ENCODE peak calls at places on chromosomes 11 and 22, in four cellular contexts. P, Q, D and R are unnamed samples.

GRCh38 chr22:37448521-37449150 is 21.4 kb upstream of the ELFN2 start:
- DNase-seq in P (no peak), Q (no peak), D (no peak), R (no peak)

GRCh38 chr11:10920875-10921274 is 63.0 kb upstream of the ZBED5 start:
- DNase-seq in P (no peak), Q (no peak), D (no peak), R (no peak)

GRCh38 chr11:81658722-81659121 is 1074.9 kb downstream of the FAM181B start:
- DNase-seq in P (no peak), Q (no peak), D (no peak), R (no peak)

GRCh38 chr11:66470015-66470414 is 3.3 kb downstream of the PELI3 start:
- DNase-seq in P (no peak), Q (no peak), D (no peak), R (no peak)

GRCh38 chr11:45280449-45280848 is 5.7 kb downstream of the SYT13 start:
- DNase-seq in P (no peak), Q (no peak), D (no peak), R (no peak)

GRCh38 chr22:22235564-22235963 is 9.0 kb upstream of the VPREB1 start:
- DNase-seq in P (peak), Q (no peak), D (peak), R (no peak)

GRCh38 chr11:2945757-2946287 is 16.6 kb upstream of the PHLDA2 start:
- DNase-seq in P (no peak), Q (no peak), D (no peak), R (no peak)

GRCh38 chr22:46054091-46054877 is 77.3 kb upstream of the WNT7B start:
- DNase-seq in P (peak), Q (no peak), D (no peak), R (no peak)

GRCh38 chr22:42169055-42169469 is 38.5 kb upstream of the CYP2D6 start:
- DNase-seq in P (peak), Q (peak), D (peak), R (no peak)

GRCh38 chr11:64015510-64015909 is 20.2 kb upstream of the FLRT1 start:
- DNase-seq in P (no peak), Q (no peak), D (no peak), R (no peak)

GRCh38 chr11:57491371-57492061 is 24.0 kb downstream of the SLC43A1 start:
- DNase-seq in P (peak), Q (no peak), D (no peak), R (no peak)

GRCh38 chr11:3836903-3837302 is 3.9 kb downstream of the RHOG start:
- DNase-seq in P (no peak), Q (no peak), D (no peak), R (no peak)

GRCh38 chr11:65095974-65096806 is at the start of gene VPS51:
- DNase-seq in P (peak), Q (peak), D (peak), R (no peak)

GRCh38 chr11:115848614-115849013 is 344.4 kb upstream of the CADM1 start:
- DNase-seq in P (no peak), Q (no peak), D (no peak), R (no peak)

GRCh38 chr11:83648610-83649467 is 362.7 kb upstream of the CCDC90B start:
- DNase-seq in P (no peak), Q (no peak), D (no peak), R (no peak)

GRCh38 chr11:128335729-128336128 is 251.6 kb downstream of the ETS1 start:
- DNase-seq in P (no peak), Q (no peak), D (no peak), R (no peak)

GRCh38 chr22:40179535-40179934 is 1.8 kb downstream of the TNRC6B start:
- DNase-seq in P (no peak), Q (no peak), D (no peak), R (no peak)